ENCODE peak calls at places on chromosomes 7 and 10, in four cellular contexts. Q is activated naive CD4-positive, alpha-beta T cell treated with anti-CD3 and anti-CD28 coated beads, Interleukin-2, amount 50 U/mL, for 72 hours; L is activated CD4-positive, CD25-positive, alpha-beta regulatory T cell treated with anti-CD3 and anti-CD28 coated beads, Interleukin-2, amount 50 U/mL, for 24 hours; B is naive thymus-derived CD8-positive, alpha-beta T cell. O is an unnamed sample.

GRCh38 chr10:107899075-107899474 is 734.6 kb upstream of the SORCS1 start:
- ATAC-seq in Q (no peak), L (no peak), B (no peak), O (no peak)

GRCh38 chr10:27252267-27253000 is 11.8 kb upstream of the ACBD5 start:
- ATAC-seq in Q (peak; percentile 97), L (peak; percentile 99), B (peak; percentile 91), O (peak; percentile 99)

GRCh38 chr10:44366936-44367630 is 17.8 kb downstream of the CXCL12 start:
- ATAC-seq in Q (no peak), L (no peak), B (no peak), O (no peak)

GRCh38 chr7:12581897-12582296 is 11.4 kb downstream of the SCIN start:
- ATAC-seq in Q (no peak), L (no peak), B (no peak), O (no peak)

GRCh38 chr7:76193478-76193877 is 8.2 kb upstream of the SRRM3 start:
- ATAC-seq in Q (no peak), L (no peak), B (no peak), O (peak; percentile 34)

GRCh38 chr10:6018422-6018821 is 41.1 kb upstream of the IL15RA start:
- ATAC-seq in Q (no peak), L (no peak), B (no peak), O (peak; percentile 58)

GRCh38 chr10:85222300-85222699 is 893.9 kb downstream of the CCSER2 start:
- ATAC-seq in Q (no peak), L (no peak), B (no peak), O (no peak)

GRCh38 chr10:122525788-122526187 is 34.8 kb upstream of the DMBT1 start:
- ATAC-seq in Q (no peak), L (no peak), B (no peak), O (no peak)

GRCh38 chr7:137920637-137921473 is 74.1 kb upstream of the DGKI start:
- ATAC-seq in Q (no peak), L (no peak), B (no peak), O (peak; percentile 66)

GRCh38 chr7:82471351-82472020 is 27.9 kb upstream of the CACNA2D1 start:
- ATAC-seq in Q (no peak), L (no peak), B (no peak), O (no peak)

GRCh38 chr7:40570218-40570617 is 435.4 kb downstream of the SUGCT start:
- ATAC-seq in Q (no peak), L (no peak), B (no peak), O (no peak)

GRCh38 chr7:21314954-21315353 is 112.9 kb upstream of the SP4 start:
- ATAC-seq in Q (no peak), L (no peak), B (no peak), O (no peak)

GRCh38 chr7:148238926-148239325 is 351.6 kb upstream of the C7orf33 start:
- ATAC-seq in Q (no peak), L (no peak), B (no peak), O (no peak)

GRCh38 chr7:109945820-109946518 is 1145.0 kb upstream of the LRRN3 start:
- ATAC-seq in Q (no peak), L (no peak), B (no peak), O (no peak)

GRCh38 chr10:86330778-86331763 is 35.5 kb downstream of the GRID1 start:
- ATAC-seq in Q (no peak), L (no peak), B (no peak), O (no peak)

GRCh38 chr10:71659050-71659738 is 60.4 kb downstream of the C10orf105 start:
- ATAC-seq in Q (no peak), L (no peak), B (no peak), O (no peak)